ENCODE peak calls at places on chromosome 13, in seven cellular contexts. U, J, N, F, A, L and W are unnamed samples. For H3K9me2, the result is how much of the 10 kb centered on the place peaks cover.

GRCh38 chr13:26026211-26026610 is 25.6 kb downstream of the SHISA2 start:
- DNase-seq in U (no peak), J (no peak), N (no peak), F (no peak), A (no peak), L (no peak), W (no peak)

GRCh38 chr13:103351035-103351828 is 285.0 kb upstream of the SLC10A2 start:
- DNase-seq in U (peak), J (no peak), N (no peak), F (no peak), A (peak), L (no peak), W (peak)

GRCh38 chr13:71464673-71465072 is 402.3 kb downstream of the DACH1 start:
- DNase-seq in U (no peak), J (no peak), N (no peak), F (no peak), A (no peak), L (no peak), W (no peak)

GRCh38 chr13:106471957-106472543 is 63.4 kb downstream of the EFNB2 start:
- DNase-seq in U (peak), J (peak), N (peak), F (no peak), A (peak), L (no peak), W (peak)

GRCh38 chr13:23175920-23176319 is 4.9 kb upstream of the SGCG start:
- DNase-seq in U (peak), J (peak), N (no peak), F (no peak), A (no peak), L (no peak), W (peak)

GRCh38 chr13:48942131-48942530 is 33.6 kb upstream of the FNDC3A start:
- DNase-seq in U (no peak), J (peak), N (no peak), F (no peak), A (no peak), L (no peak), W (peak)

GRCh38 chr13:59843040-59843439 is 320.7 kb downstream of the DIAPH3 start:
- DNase-seq in U (peak), J (no peak), N (no peak), F (no peak), A (no peak), L (no peak), W (peak)

GRCh38 chr13:54912367-54912766 is 1883.8 kb downstream of the OLFM4 start:
- DNase-seq in U (no peak), J (no peak), N (no peak), F (no peak), A (no peak), L (no peak), W (no peak)

GRCh38 chr13:49086711-49087110 is 111.0 kb downstream of the FNDC3A start:
- DNase-seq in U (no peak), J (peak), N (no peak), F (no peak), A (no peak), L (no peak), W (peak)

GRCh38 chr13:48492123-48493075 is 40.5 kb downstream of the RCBTB2 start:
- DNase-seq in U (no peak), J (peak), N (no peak), F (peak), A (peak), L (peak), W (no peak)

GRCh38 chr13:74136089-74136658 is 2.0 kb upstream of the KLF12 start:
- DNase-seq in U (peak), J (peak), N (peak), F (peak), A (peak), L (no peak), W (peak)

DNA sequence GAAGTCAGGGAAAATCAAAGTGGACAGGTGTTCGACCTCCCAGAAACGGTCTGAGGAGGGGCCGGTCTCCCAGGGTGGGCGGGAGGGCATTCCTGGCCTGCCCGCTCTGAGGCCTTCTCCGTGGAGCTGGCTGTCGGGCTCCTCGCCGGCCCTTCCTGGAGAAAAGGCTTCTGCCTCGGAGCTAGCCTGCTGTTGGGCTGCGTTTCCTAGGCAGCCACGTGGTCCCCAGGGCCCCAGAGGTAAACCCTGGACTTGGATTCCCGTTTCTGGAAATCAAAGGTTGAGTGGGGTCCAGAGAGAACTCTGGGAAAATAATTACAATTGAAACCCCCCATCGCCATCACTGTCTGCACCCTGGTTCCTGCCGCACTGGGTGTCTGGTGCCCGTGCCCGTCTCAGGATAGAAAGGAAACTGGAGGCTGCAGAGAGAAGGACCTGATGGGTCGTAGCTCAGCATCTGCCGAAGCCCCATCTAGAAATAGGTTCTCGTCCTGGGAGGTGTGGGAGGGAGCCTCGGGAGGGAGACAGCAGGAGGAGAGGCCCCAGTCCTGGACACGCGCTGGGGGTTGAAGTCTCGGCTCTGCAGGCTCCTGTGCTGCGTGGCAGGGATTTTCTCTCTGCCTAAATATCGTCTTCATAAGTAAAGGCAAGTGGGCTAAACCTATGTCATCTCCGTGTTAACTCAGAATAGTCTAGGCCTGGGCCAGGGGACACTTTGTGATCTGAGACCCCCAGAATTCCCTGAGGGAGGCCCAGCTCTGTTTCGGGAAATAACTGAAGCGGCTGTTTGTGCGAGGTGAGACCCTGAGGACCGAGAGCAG is 7.7 kb upstream of the PROZ start:
- DNase-seq in U (no peak), J (no peak), N (no peak), F (no peak), A (no peak), L (no peak), W (no peak)
- H3K4me3 ChIP-seq in U (no peak), J (no peak), N (no peak), F (no peak), A (no peak), L (no peak), W (no peak)

DNA sequence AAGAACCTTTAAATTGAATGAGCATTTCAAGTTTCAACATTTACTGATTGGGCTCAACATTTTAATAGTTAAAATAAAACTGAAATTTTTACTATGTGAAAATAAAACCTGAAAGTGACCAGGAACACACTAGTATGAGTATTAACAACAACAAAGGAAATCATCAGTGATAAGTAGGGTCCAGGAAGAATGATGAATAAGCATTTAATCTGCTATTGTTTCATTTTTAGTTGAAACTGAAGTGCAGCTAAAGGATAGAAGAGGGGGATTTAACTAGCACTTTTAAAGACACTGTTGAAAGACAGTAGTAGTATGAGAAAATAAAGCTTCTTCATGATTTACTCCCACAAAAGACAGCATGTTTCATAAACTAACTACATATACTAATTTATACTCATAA is 250.9 kb upstream of the IPO5 start:
- DNase-seq in U (no peak), J (no peak), N (no peak), F (no peak), A (no peak), L (no peak), W (no peak)
- H3K9me2 ChIP-seq in U (under half), J (under half), N (under half), F (under half), A (under half), L (under half), W (under half)

GRCh38 chr13:98157609-98158008 is 14.7 kb downstream of the FARP1 start:
- DNase-seq in U (no peak), J (no peak), N (no peak), F (no peak), A (no peak), L (no peak), W (no peak)

GRCh38 chr13:98158172-98158907 is 15.4 kb downstream of the FARP1 start:
- DNase-seq in U (no peak), J (no peak), N (no peak), F (no peak), A (no peak), L (no peak), W (no peak)

GRCh38 chr13:98156259-98156658 is 13.4 kb downstream of the FARP1 start:
- DNase-seq in U (no peak), J (no peak), N (no peak), F (no peak), A (no peak), L (no peak), W (no peak)

GRCh38 chr13:98155475-98156111 is 12.7 kb downstream of the FARP1 start:
- DNase-seq in U (no peak), J (peak), N (no peak), F (no peak), A (no peak), L (no peak), W (peak)

GRCh38 chr13:98157188-98157587 is 14.3 kb downstream of the FARP1 start:
- DNase-seq in U (no peak), J (no peak), N (no peak), F (no peak), A (no peak), L (no peak), W (no peak)
- H3K4me3 ChIP-seq in U (no peak), J (no peak), N (no peak), F (no peak), A (no peak), L (no peak), W (no peak)

DNA sequence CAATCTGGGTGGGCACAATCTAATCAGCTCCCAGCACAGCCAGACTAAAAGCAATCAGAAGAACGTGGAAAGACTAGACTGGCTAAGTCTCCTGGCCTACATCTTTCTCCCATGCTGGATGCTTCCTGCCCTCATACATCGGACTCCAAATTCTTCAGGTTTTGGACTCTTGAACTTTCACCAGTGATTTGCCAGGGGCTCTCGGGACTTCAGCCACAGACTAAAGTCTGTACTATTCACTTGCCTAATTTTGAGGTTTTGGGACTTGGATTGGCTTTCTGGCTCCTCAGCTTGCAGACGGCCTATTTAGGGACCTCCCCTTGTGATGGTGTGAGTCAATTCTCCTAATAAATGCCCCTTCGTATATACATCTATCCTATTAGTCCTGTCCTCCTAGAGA is 66.6 kb upstream of the SOX21 start:
- DNase-seq in U (no peak), J (no peak), N (no peak), F (no peak), A (no peak), L (no peak), W (no peak)
- H3K9me2 ChIP-seq in U (under half), J (under half), N (under half), F (under half), A (under half), L (under half), W (under half)

GRCh38 chr13:40961826-40962225 is 57.3 kb downstream of the ELF1 start:
- DNase-seq in U (no peak), J (no peak), N (no peak), F (no peak), A (no peak), L (no peak), W (no peak)

GRCh38 chr13:40966298-40966697 is 52.8 kb downstream of the ELF1 start:
- DNase-seq in U (no peak), J (no peak), N (no peak), F (no peak), A (no peak), L (no peak), W (no peak)

GRCh38 chr13:40961224-40961623 is 57.9 kb downstream of the ELF1 start:
- DNase-seq in U (no peak), J (no peak), N (no peak), F (peak), A (no peak), L (no peak), W (no peak)

GRCh38 chr13:40960721-40961120 is 58.4 kb downstream of the ELF1 start:
- DNase-seq in U (no peak), J (no peak), N (no peak), F (no peak), A (no peak), L (no peak), W (no peak)

DNA sequence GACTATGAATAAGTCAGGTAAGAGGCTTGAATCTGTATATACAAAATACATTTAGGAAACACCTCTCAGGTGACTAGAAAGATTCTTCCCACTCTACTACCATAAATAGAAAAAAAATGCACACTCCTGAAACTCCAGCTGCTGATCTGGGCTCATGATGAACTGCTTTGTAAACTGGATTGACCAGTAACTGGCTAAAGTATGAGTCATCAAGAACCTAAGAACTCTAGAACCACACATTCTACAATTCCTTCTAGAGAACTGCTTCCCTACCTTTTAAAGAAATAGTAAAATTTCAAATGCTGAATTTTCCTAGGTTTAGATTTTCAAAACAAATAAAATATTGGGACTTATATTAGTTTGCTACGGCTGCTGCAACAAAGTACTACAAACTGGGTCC is 55.2 kb downstream of the ELF1 start:
- DNase-seq in U (no peak), J (peak), N (no peak), F (no peak), A (peak), L (no peak), W (peak)
- H3K4me3 ChIP-seq in U (no peak), J (no peak), N (no peak), F (no peak), A (no peak), L (no peak), W (no peak)

GRCh38 chr13:28375250-28375930 is 119.5 kb downstream of the FLT1 start:
- DNase-seq in U (no peak), J (no peak), N (peak), F (no peak), A (no peak), L (no peak), W (no peak)

GRCh38 chr13:28376604-28377003 is 118.3 kb downstream of the FLT1 start:
- DNase-seq in U (no peak), J (no peak), N (no peak), F (no peak), A (no peak), L (no peak), W (no peak)

GRCh38 chr13:28370448-28370847 is 124.5 kb downstream of the FLT1 start:
- DNase-seq in U (no peak), J (no peak), N (no peak), F (no peak), A (no peak), L (no peak), W (no peak)

GRCh38 chr13:28379371-28380083 is 115.4 kb downstream of the FLT1 start:
- DNase-seq in U (peak), J (no peak), N (no peak), F (no peak), A (no peak), L (no peak), W (no peak)

DNA sequence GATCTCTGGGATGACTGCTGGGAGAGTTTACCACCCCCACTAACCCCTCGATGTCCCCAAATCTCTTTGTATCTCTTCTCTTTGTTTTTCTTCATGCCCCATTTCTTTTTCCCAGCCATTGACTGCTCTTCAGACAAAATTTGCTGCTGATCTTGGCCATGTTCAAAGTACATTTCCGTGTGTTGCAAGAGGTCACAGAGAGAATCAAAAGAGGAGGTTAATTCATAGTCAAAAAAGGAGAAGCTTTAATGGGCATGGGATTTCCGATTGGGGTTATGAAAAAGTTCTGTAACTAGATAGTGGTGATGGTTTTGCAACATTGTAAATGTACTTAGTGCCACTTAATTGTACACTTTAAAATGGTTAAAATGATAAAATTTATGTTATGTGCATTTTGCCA is 121.1 kb downstream of the FLT1 start:
- DNase-seq in U (no peak), J (no peak), N (no peak), F (no peak), A (no peak), L (no peak), W (no peak)
- H3K9me2 ChIP-seq in U (under half), J (under half), N (under half), F (under half), A (under half), L (under half), W (under half)

GRCh38 chr13:20258963-20259288 is 26.8 kb upstream of the GJB6 start:
- DNase-seq in U (no peak), J (no peak), N (no peak), F (no peak), A (no peak), L (no peak), W (no peak)
- H3K4me3 ChIP-seq in U (no peak), J (peak), N (no peak), F (no peak), A (no peak), L (no peak), W (peak)

DNA sequence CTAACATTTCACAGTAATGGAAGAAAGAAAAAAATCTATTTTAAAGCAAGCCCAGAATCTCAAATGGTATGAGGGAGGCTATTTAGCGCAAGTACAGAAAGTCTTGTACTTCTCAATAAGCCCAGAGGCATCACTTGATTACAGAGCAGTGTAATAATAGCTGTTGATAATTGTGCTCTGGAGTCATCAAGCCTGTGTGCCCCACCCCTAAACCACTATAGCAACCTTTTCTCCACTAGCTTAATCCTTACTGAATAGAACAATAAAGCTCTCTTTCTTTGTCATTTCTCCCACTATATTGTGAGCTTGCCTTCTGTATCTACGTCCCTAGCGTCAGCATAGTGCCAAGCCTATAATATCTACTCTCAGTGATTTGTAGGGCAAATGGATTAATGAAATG is 56.6 kb downstream of the FREM2 start:
- DNase-seq in U (no peak), J (no peak), N (no peak), F (no peak), A (no peak), L (no peak), W (no peak)
- H3K9me2 ChIP-seq in U (under half), J (under half), N (under half), F (under half), A (under half), L (under half), W (under half)

GRCh38 chr13:52838433-52839107 is 9.9 kb downstream of the PCDH8 start:
- DNase-seq in U (peak), J (no peak), N (no peak), F (no peak), A (no peak), L (no peak), W (no peak)

GRCh38 chr13:52837850-52838249 is 10.6 kb downstream of the PCDH8 start:
- DNase-seq in U (no peak), J (no peak), N (no peak), F (no peak), A (no peak), L (no peak), W (no peak)

GRCh38 chr13:52833261-52833660 is 15.2 kb downstream of the PCDH8 start:
- DNase-seq in U (no peak), J (no peak), N (no peak), F (no peak), A (no peak), L (no peak), W (no peak)

GRCh38 chr13:52832268-52832667 is 16.2 kb downstream of the PCDH8 start:
- DNase-seq in U (no peak), J (no peak), N (no peak), F (no peak), A (no peak), L (no peak), W (no peak)

DNA sequence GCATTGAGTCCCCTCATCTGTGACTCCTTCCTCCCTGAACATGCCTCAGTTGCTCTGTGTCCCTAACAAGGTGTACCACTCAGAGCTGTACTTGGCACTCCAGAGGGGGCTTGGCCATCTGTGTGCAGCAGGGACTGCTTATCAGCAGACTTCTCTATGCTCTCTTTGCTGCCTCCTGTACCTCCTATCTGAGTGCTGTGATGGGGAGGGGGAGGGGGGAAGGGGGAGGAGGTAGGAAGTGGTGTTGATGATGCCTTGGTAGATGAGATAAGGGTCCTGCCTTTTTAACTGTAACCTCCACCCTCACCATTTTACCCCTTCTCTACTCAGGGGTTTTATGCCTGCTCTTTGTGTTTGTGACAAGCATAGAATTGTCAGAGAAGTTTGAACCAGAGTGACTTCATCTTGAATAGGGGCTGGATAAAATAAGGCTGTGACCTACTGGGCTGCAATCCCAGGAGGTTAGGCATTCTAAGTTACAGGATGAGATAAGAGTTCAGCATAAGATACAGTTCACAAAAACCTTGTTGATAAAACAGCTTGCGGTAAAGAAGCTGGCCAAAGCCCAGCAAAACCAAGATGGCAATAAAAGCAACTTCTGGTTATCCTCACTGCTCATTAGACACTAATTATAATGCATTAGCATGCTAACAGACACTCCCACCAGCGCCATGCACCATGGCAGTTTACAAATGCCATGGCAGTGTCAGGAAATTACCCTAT is 13.2 kb downstream of the PCDH8 start:
- DNase-seq in U (no peak), J (no peak), N (peak), F (no peak), A (no peak), L (no peak), W (no peak)
- H3K4me3 ChIP-seq in U (no peak), J (no peak), N (no peak), F (no peak), A (no peak), L (no peak), W (no peak)